ENCODE peak calls at places on chromosomes 3 and 15, in six cellular contexts. E is upper lobe of right lung; A is psoas muscle; K is sigmoid colon; U is gastrocnemius medialis; N is CD8-positive, alpha-beta T cell. P is an unnamed sample. For H3K36me3 and H3K4me1, the result is how much of the 10 kb centered on the place peaks cover.

GRCh38 chr3:11600501-11601282 is 43.0 kb downstream of the VGLL4 start:
- DNase-seq in N (no peak), E (peak), K (peak), U (peak), A (peak), P (peak)

GRCh38 chr15:85865070-85865684 is 70.5 kb upstream of the KLHL25 start:
- DNase-seq in U (no peak), A (no peak), N (no peak), E (no peak), K (no peak), P (no peak)

GRCh38 chr3:64732570-64732969 is 44.8 kb upstream of the ADAMTS9 start:
- DNase-seq in E (no peak), U (no peak), N (no peak), A (no peak), K (no peak), P (no peak)

GRCh38 chr3:39808467-39809180 is 785 bp upstream of the MYRIP start:
- DNase-seq in U (no peak), E (peak), N (no peak), A (no peak), K (no peak), P (no peak)

GRCh38 chr3:88025001-88025552 is 33.7 kb downstream of the CGGBP1 start:
- DNase-seq in N (no peak), U (no peak), A (no peak), K (no peak), E (no peak), P (no peak)

GRCh38 chr15:71055461-71055860 is 59.8 kb upstream of the THSD4 start:
- DNase-seq in K (no peak), E (no peak), A (no peak), N (no peak), U (no peak), P (no peak)

GRCh38 chr3:10017636-10018292 is 8.5 kb upstream of the FANCD2 start:
- DNase-seq in A (no peak), U (no peak), K (peak), N (no peak), E (no peak), P (no peak)

GRCh38 chr3:157152930-157153329 is 7.0 kb downstream of the CCNL1 start:
- DNase-seq in U (no peak), K (no peak), A (no peak), N (no peak), E (no peak), P (no peak)

GRCh38 chr3:183541738-183542137 is 13.8 kb downstream of the KLHL6 start:
- DNase-seq in A (no peak), E (no peak), N (no peak), U (no peak), K (no peak), P (no peak)

GRCh38 chr15:75646944-75647364 is 758 bp upstream of the SNX33 start:
- DNase-seq in N (no peak), K (peak), A (no peak), E (peak), U (no peak), P (peak)

GRCh38 chr3:71119171-71119570 is 464.4 kb downstream of the FOXP1 start:
- DNase-seq in U (no peak), N (no peak), A (no peak), K (no peak), E (no peak), P (no peak)

GRCh38 chr15:100559330-100559729 is 30.6 kb upstream of the CERS3 start:
- DNase-seq in K (peak), N (no peak), E (no peak), U (peak), A (peak), P (peak)

GRCh38 chr15:65408370-65409283 is 14.1 kb downstream of the IGDCC4 start:
- DNase-seq in N (no peak), A (peak), K (no peak), E (no peak), U (no peak), P (no peak)

GRCh38 chr15:89003865-89004725 is 84.2 kb upstream of the ABHD2 start:
- DNase-seq in N (no peak), U (no peak), A (peak), E (no peak), K (no peak), P (peak)

GRCh38 chr3:127536818-127537810 is 53.4 kb downstream of the TPRA1 start:
- DNase-seq in E (no peak), K (peak), N (no peak), U (no peak), A (no peak), P (no peak)

GRCh38 chr3:9399746-9400145 is 2.3 kb downstream of the SETD5 start:
- DNase-seq in N (no peak), E (peak), K (peak), U (peak), A (peak), P (peak)

GRCh38 chr15:40266828-40267304 is 16.0 kb downstream of the ANKRD63 start:
- DNase-seq in N (no peak), U (no peak), A (no peak), K (peak), E (peak), P (no peak)

GRCh38 chr15:58724471-58724870 is 25.0 kb downstream of the ADAM10 start:
- DNase-seq in K (no peak), A (no peak), N (no peak), E (no peak), U (no peak), P (no peak)

GRCh38 chr15:23687143-23687470 is at the start of gene NDN:
- DNase-seq in E (peak), N (no peak), U (no peak), A (peak), K (peak), P (peak)

GRCh38 chr3:151024339-151024738 is 51.8 kb upstream of the CLRN1 start:
- DNase-seq in E (no peak), N (no peak), U (no peak), K (no peak), A (no peak), P (no peak)

GRCh38 chr15:64749167-64749566 is 26.2 kb downstream of the RBPMS2 start:
- DNase-seq in N (no peak), K (peak), E (no peak), U (peak), A (peak), P (no peak)

GRCh38 chr15:98203872-98204660 is 243.6 kb downstream of the ARRDC4 start:
- DNase-seq in N (no peak), K (no peak), U (no peak), A (no peak), E (no peak), P (no peak)

GRCh38 chr3:36911990-36912804 is 32.7 kb downstream of the TRANK1 start:
- DNase-seq in U (no peak), A (no peak), E (no peak), K (no peak), N (peak), P (no peak)

GRCh38 chr3:133915685-133916639 is 20.3 kb upstream of the RAB6B start:
- DNase-seq in U (no peak), A (no peak), K (no peak), N (no peak), E (no peak), P (no peak)

GRCh38 chr15:70530503-70530902 is 232.9 kb downstream of the UACA start:
- DNase-seq in K (no peak), N (no peak), E (no peak), U (no peak), A (no peak), P (no peak)

GRCh38 chr3:166663194-166663593 is 716.9 kb downstream of the ZBBX start:
- DNase-seq in U (no peak), A (no peak), N (no peak), K (no peak), E (no peak), P (no peak)

GRCh38 chr3:129101370-129102138 is 20.1 kb downstream of the RAB43 start:
- DNase-seq in N (no peak), K (no peak), U (no peak), E (no peak), A (no peak), P (peak)
- H3K36me3 ChIP-seq in N (under half), K (under half), U (under half), E (under half), A (under half), P (under half)

DNA sequence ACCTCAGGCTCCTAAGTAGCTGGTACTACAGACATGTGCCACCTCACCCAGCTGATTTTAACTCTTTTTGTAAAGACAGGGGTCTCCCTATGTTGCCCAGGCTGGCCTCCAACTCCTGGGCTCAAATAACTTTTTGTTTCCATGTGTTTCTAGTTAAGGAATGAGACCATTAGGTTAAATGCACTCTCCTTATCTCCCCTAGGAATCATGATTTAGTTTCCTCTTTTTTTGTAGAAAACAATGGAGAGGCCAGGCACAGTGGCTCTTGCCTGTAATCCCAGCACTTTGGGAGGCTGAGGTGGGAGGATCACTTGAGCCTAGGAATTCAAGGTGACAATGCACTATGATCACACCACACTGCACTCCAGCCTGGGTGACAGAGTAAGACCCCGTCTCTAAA is 198.8 kb upstream of the C2CD4B start:
- DNase-seq in U (no peak), K (no peak), A (no peak), E (no peak), N (no peak), P (no peak)
- H3K4me1 ChIP-seq in U (under half), K (under half), A (under half), E (under half), N (under half), P (under half)

GRCh38 chr3:180962530-180962929 is 27.0 kb downstream of the DNAJC19 start:
- DNase-seq in N (no peak), U (no peak), E (no peak), A (no peak), K (no peak), P (no peak)
- H3K36me3 ChIP-seq in N (under half), U (half or more), E (half or more), A (half or more), K (under half), P (under half)

DNA sequence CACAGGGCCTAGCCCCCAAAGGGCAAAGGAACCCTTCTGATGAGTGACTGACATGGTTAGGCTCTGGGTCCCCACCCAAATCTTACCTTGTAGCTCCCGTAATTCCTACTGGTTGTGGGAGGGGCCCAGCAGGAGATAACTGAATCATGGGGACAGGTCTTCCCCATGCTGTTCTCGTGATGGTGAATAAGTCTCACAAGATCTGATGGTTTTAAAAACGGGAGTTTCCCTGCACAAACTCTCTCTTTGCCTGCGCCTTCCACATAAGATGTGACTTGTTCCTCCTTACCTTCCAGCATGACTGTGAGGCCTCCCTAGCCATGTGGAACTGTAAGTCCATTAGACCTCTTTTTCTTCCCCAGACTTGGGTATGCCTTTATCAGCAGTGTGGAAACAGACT is 16.9 kb downstream of the TKT start:
- DNase-seq in U (no peak), K (no peak), E (no peak), A (no peak), N (no peak), P (no peak)
- H3K4me1 ChIP-seq in U (under half), K (half or more), E (half or more), A (half or more), N (under half), P (under half)

GRCh38 chr15:42232606-42233005 is 24.5 kb upstream of the VPS39 start:
- DNase-seq in A (no peak), K (no peak), N (no peak), E (no peak), U (no peak), P (no peak)
- H3K36me3 ChIP-seq in A (half or more), K (under half), N (under half), E (half or more), U (half or more), P (half or more)

GRCh38 chr3:177106594-177106993 is 90.7 kb downstream of the TBL1XR1 start:
- DNase-seq in K (no peak), A (no peak), E (no peak), N (no peak), U (no peak), P (no peak)

GRCh38 chr3:177107840-177108239 is 89.4 kb downstream of the TBL1XR1 start:
- DNase-seq in A (no peak), K (no peak), N (no peak), E (no peak), U (no peak), P (no peak)

GRCh38 chr3:177110308-177111254 is 86.7 kb downstream of the TBL1XR1 start:
- DNase-seq in U (no peak), N (no peak), K (no peak), E (no peak), A (no peak), P (no peak)

GRCh38 chr3:177109688-177110087 is 87.6 kb downstream of the TBL1XR1 start:
- DNase-seq in U (no peak), K (no peak), A (no peak), E (no peak), N (no peak), P (no peak)

DNA sequence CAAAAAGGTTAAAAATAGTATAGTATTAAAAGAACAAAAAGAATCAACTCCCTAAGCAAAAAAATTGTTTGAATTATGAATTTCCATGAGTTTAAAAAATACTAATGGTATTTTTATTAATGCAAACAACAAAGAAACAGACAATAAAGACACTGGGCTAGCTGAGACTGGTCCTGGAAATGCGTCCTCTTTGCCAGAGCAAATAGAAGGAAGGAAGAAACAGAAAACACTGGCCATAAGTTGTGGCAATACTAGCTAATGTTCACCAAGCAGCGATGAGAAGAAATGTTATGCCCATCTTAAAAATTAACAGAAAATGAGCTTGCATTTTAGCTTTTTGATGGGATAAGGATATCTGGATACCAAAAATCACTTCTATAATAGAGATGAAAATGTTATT is 88.6 kb downstream of the TBL1XR1 start:
- DNase-seq in N (no peak), U (no peak), E (no peak), K (no peak), A (no peak), P (no peak)
- H3K4me1 ChIP-seq in N (under half), U (half or more), E (under half), K (under half), A (half or more), P (half or more)

P was measured in heart left ventricle.